ENCODE peak calls at places on chromosomes 16 and 17, in four cellular contexts. Q, B, S and K are unnamed samples.

GRCh38 chr16:50261707-50262235 is 4.6 kb upstream of the ADCY7 start:
- DNase-seq in Q (peak; percentile 53), B (no peak), S (peak; percentile 54), K (no peak)

GRCh38 chr17:40319651-40320550 is 10.9 kb downstream of the RARA start:
- DNase-seq in Q (peak; percentile 77), B (peak; percentile 54), S (peak; percentile 40), K (peak; percentile 82)

GRCh38 chr16:85754403-85754802 is 3.5 kb upstream of the C16orf74 start:
- DNase-seq in Q (no peak), B (no peak), S (no peak), K (no peak)

GRCh38 chr16:12793120-12793889 is 10.4 kb downstream of the CPPED1 start:
- DNase-seq in Q (no peak), B (no peak), S (no peak), K (no peak)

GRCh38 chr16:70018254-70018653 is 67.1 kb downstream of the CLEC18A start:
- DNase-seq in Q (no peak), B (no peak), S (no peak), K (peak; percentile 63)

GRCh38 chr16:1125471-1125870 is 27.4 kb upstream of the CACNA1H start:
- DNase-seq in Q (no peak), B (no peak), S (no peak), K (no peak)

GRCh38 chr16:28027055-28027454 is 36.5 kb downstream of the GSG1L start:
- DNase-seq in Q (no peak), B (no peak), S (no peak), K (no peak)

GRCh38 chr17:27473748-27474609 is 17.7 kb downstream of the KSR1 start:
- DNase-seq in Q (no peak), B (peak; percentile 62), S (peak; percentile 57), K (peak; percentile 94)

GRCh38 chr16:80824623-80825364 is 20.4 kb upstream of the CDYL2 start:
- DNase-seq in Q (no peak), B (no peak), S (no peak), K (peak; percentile 43)

GRCh38 chr17:32870027-32870670 is 6.8 kb downstream of the MYO1D start:
- DNase-seq in Q (no peak), B (no peak), S (no peak), K (no peak)

GRCh38 chr17:40646791-40647548 is 648 bp downstream of the SMARCE1 start:
- DNase-seq in Q (peak; percentile 32), B (no peak), S (peak; percentile 29), K (no peak)

DNA sequence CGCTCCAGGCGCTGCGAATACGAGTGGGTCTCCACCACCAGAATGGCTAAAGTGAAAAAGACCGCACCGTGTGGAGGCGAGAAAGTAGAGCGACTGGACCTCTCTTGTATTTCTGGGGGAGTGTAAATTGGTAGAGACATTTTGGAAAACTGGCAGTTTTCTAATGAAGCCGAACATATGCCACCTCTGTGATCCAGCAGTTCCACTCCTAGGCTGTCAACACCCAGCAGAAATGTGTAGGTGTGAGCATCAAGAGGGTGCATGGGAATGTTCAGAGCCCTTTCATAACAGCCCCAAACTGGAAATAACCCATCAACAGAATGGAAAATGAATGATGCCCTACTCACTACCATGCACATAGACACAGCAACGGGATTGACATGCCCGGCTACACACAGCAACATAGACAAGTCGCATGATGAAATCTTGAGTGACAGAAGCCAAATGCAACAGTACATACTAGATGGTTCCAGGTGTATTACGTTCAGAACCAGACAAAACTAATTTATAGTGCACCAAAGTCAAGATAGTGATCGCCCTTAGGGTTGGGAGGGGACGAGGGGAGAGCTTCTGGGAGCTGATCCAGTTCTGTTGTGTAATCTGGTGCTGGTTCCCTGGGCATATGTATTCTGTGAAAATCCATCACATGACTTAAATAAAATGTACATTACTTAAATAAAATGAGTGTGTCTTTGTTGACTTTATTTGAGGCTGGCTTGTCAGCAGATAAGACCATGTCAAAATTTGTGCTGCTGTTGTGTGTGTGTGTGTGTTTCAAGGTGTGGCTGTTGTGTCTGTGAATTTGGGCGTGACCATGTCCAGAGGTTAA is 877 bp upstream of the BCL7C start:
- DNase-seq in Q (no peak), B (no peak), S (no peak), K (no peak)
- H3K4me3 ChIP-seq in Q (peak overlapping the region; percentile 24), B (peak overlapping the region; percentile 94), S (peak overlapping the region; percentile 58), K (no peak overlapping the region)

GRCh38 chr17:76996741-76997694 is 128.8 kb downstream of the MGAT5B start:
- DNase-seq in Q (no peak), B (no peak), S (no peak), K (peak; percentile 19)

GRCh38 chr17:76992911-76993310 is 124.7 kb downstream of the MGAT5B start:
- DNase-seq in Q (no peak), B (no peak), S (no peak), K (no peak)

GRCh38 chr17:76995352-76996105 is 127.3 kb downstream of the MGAT5B start:
- DNase-seq in Q (no peak), B (no peak), S (no peak), K (no peak)

GRCh38 chr17:76994237-76994637 is 126.0 kb downstream of the MGAT5B start:
- DNase-seq in Q (no peak), B (no peak), S (no peak), K (no peak)

DNA sequence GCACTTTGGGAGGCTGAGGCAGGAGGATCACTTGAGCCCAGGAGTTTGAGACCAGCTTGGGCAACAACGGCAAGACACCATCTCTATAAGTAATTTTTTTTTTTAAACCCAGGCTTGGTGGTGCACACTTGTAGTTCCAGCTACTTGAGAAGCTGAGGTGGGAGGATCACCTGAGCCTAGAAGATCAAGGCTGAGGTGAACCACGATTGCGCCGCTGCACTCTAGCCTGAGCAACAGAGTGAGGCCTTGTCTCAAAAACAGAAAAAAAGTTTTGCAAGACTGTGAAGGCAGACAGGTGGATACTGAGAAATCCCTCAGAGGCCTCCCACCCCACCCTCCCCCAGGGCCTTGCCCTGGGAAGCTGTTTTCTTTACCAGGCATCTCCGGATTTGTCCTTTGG is 125.4 kb downstream of the MGAT5B start:
- DNase-seq in Q (no peak), B (no peak), S (no peak), K (peak; percentile 12)
- H3K27ac ChIP-seq in Q (no peak overlapping the region), B (no peak overlapping the region), S (no peak overlapping the region), K (no peak overlapping the region)

GRCh38 chr17:8740486-8740885 is 4.2 kb downstream of the CCDC42 start:
- DNase-seq in Q (no peak), B (no peak), S (no peak), K (peak; percentile 38)
- H3K4me3 ChIP-seq in Q (no peak overlapping the region), B (no peak overlapping the region), S (no peak overlapping the region), K (peak overlapping the region; percentile 34)

GRCh38 chr17:50371526-50371925 is 1.5 kb downstream of the MRPL27 start:
- DNase-seq in Q (no peak), B (no peak), S (no peak), K (no peak)

GRCh38 chr17:50372708-50373556 is at the start of the genes EME1 and MRPL27:
- DNase-seq in Q (peak; percentile 89), B (peak; percentile 80), S (peak; percentile 90), K (peak; percentile 90)

GRCh38 chr17:50372222-50372621 is 762 bp downstream of the MRPL27 start:
- DNase-seq in Q (no peak), B (no peak), S (no peak), K (no peak)

GRCh38 chr17:50375858-50376538 is 3.0 kb downstream of the EME1 start:
- DNase-seq in Q (no peak), B (no peak), S (no peak), K (no peak)

DNA sequence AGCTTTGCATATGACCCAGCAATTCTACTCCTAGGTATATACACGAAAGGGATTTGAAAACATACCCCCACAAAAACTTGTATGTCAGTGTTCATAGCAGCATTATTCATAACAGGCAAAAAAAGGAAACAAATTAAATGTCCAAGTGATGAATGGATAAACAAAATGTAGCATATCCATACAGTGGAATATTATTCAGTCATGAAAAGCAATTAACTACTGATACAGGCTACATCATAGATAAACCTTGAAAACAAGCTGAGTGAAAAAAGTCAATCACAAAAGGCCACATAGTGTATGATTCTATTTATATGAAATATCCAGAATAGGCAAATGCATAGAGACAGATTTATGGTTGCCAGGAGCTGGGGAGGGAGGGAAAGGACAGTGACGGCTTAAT is 676 bp downstream of the EME1 start:
- DNase-seq in Q (no peak), B (no peak), S (no peak), K (no peak)
- H3K27ac ChIP-seq in Q (no peak overlapping the region), B (peak overlapping the region; percentile 96), S (no peak overlapping the region), K (peak overlapping the region; percentile 98)

DNA sequence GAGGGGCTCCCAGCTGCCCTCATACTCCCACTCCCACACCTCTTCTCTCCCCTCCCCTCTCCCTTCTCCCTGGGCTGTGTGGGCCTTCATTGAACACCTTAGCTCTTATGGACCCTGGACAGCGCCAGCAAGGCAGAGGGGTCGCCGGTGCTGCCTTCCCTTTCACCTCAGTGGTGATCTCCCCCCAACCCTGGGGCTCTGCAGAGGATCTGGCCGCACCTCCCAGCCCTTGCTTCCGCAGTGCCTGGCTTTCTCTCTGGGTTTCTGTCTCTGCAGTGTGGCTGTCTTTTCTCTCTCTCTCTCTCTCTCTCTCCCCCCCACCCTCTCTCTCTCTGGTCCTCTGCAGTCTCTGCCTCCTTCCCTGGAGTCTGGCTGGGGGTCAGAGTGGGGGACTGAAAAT is 1.2 kb downstream of the SEZ6L2 start:
- DNase-seq in Q (no peak), B (no peak), S (no peak), K (no peak)
- H3K4me3 ChIP-seq in Q (no peak overlapping the region), B (no peak overlapping the region), S (no peak overlapping the region), K (no peak overlapping the region)

GRCh38 chr17:81415681-81416080 is 20.4 kb downstream of the BAHCC1 start:
- DNase-seq in Q (no peak), B (no peak), S (no peak), K (no peak)

GRCh38 chr17:81414751-81415516 is 19.7 kb downstream of the BAHCC1 start:
- DNase-seq in Q (no peak), B (no peak), S (no peak), K (no peak)

GRCh38 chr17:81417049-81417878 is 22.0 kb downstream of the BAHCC1 start:
- DNase-seq in Q (no peak), B (no peak), S (no peak), K (no peak)

GRCh38 chr17:81417879-81418709 is 22.8 kb downstream of the BAHCC1 start:
- DNase-seq in Q (no peak), B (no peak), S (no peak), K (no peak)

DNA sequence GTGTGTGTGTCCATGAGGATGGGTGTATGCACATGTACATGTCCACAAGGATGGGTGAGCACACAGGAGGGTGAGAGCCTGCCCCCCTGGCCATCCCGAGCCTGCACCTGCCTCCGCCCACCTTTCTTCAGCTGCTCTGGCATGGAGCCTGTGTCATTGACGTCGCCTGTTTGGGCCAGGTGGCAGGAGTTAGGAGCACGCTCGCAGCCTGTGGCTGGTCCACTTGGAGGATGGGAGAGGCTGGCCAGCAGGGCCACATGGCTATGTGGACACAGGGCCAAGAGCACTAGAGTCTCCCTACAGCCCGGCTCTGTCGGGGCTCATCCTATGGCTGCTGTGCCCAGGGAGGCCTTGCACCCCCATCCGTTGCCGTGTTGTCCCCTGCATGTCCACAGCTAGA is 21.4 kb downstream of the BAHCC1 start:
- DNase-seq in Q (no peak), B (no peak), S (no peak), K (no peak)
- H3K27ac ChIP-seq in Q (no peak overlapping the region), B (peak overlapping the region; percentile 60), S (peak overlapping the region; percentile 30), K (no peak overlapping the region)

GRCh38 chr16:20904507-20905079 is 4.0 kb downstream of the LYRM1 start:
- DNase-seq in Q (no peak), B (no peak), S (no peak), K (peak; percentile 48)

GRCh38 chr16:20902426-20902825 is 1.9 kb downstream of the LYRM1 start:
- DNase-seq in Q (no peak), B (no peak), S (no peak), K (no peak)

GRCh38 chr16:20905576-20905975 is 5.0 kb downstream of the LYRM1 start:
- DNase-seq in Q (no peak), B (no peak), S (no peak), K (no peak)

GRCh38 chr16:20903116-20903888 is 2.7 kb downstream of the LYRM1 start:
- DNase-seq in Q (no peak), B (no peak), S (no peak), K (no peak)

GRCh38 chr16:20903889-20904506 is 3.4 kb downstream of the LYRM1 start:
- DNase-seq in Q (no peak), B (no peak), S (no peak), K (no peak)
- H3K4me3 ChIP-seq in Q (no peak overlapping the region), B (peak overlapping the region; percentile 6), S (no peak overlapping the region), K (no peak overlapping the region)